ENCODE peak calls at places on chromosome 20, in seven cellular contexts. A is fibroblast of lung, W is left lung, T is tibial nerve, C is GM13976, Y is GM12865, R is mucosa of descending colon. Z is an unnamed sample.

GRCh38 chr20:47188540-47188939 is 168.0 kb downstream of the ZMYND8 start:
- DNase-seq in A (no peak), W (no peak), T (no peak), C (no peak), Y (no peak), R (no peak), Z (no peak)

GRCh38 chr20:2301164-2301622 is 5.4 kb downstream of the TGM3 start:
- DNase-seq in A (peak; percentile 17), W (peak; percentile 85), T (peak; percentile 32), C (peak; percentile 64), Y (peak; percentile 88), R (no peak), Z (no peak)

GRCh38 chr20:22762576-22763256 is 178.3 kb upstream of the FOXA2 start:
- DNase-seq in A (no peak), W (peak; percentile 43), T (no peak), C (no peak), Y (no peak), R (no peak), Z (no peak)

GRCh38 chr20:21705466-21706344 is at the start of gene PAX1:
- DNase-seq in A (no peak), W (no peak), T (no peak), C (no peak), Y (no peak), R (no peak), Z (peak; percentile 57)

GRCh38 chr20:45059022-45059728 is 41.8 kb downstream of the KCNS1 start:
- DNase-seq in A (peak; percentile 65), W (no peak), T (no peak), C (no peak), Y (no peak), R (no peak), Z (no peak)

GRCh38 chr20:51350941-51351631 is 191.4 kb downstream of the NFATC2 start:
- DNase-seq in A (peak; percentile 93), W (no peak), T (no peak), C (no peak), Y (no peak), R (no peak), Z (no peak)

GRCh38 chr20:49906101-49906604 is 9.2 kb downstream of the SPATA2 start:
- DNase-seq in A (no peak), W (no peak), T (no peak), C (no peak), Y (no peak), R (no peak), Z (no peak)

GRCh38 chr20:2206957-2207769 is 88.6 kb upstream of the TGM3 start:
- DNase-seq in A (peak; percentile 54), W (peak; percentile 81), T (peak; percentile 54), C (peak; percentile 88), Y (peak; percentile 75), R (peak; percentile 82), Z (peak; percentile 85)

GRCh38 chr20:62040933-62041332 is 24.7 kb downstream of the TAF4 start:
- DNase-seq in A (no peak), W (no peak), T (no peak), C (no peak), Y (no peak), R (no peak), Z (no peak)

DNA sequence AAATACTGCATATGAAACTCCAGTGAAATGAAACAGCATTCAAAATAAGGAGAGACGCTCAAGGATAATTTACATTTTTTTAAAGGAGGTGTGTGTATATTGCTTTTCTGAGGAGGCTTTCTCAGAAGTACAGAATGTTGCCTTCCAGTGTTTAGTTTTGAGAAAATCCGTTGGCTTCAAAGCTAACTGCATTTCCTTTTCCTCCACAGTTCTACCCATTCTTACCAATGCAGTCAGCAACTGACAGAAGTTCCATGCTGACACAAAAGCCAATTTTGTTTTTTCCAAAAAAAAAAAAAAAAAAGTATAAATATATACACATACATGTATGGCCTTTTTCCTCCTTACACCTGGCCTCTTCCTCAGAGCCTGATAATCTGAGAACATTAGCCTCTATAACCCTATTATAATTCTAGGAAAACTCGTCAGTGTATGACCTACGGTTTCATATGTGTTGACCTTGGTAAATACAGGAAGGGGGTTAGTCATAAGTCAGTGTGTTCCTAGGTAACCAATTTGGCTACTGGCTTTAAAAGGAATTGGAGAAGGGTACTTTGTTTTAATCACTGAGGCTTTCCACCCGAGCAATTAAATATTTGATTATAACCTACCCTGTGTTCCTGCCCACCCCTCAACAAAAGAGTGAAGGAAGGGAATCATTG is 24.2 kb downstream of the MGME1 start:
- DNase-seq in A (peak; percentile 44), W (no peak), T (no peak), C (no peak), Y (no peak), R (no peak), Z (no peak)
- TF ChIP-seq CTCF in A (no peak), W (no peak), T (no peak), C (no peak), Y (no peak), R (no peak), Z (no peak)

GRCh38 chr20:63580796-63581461 is 6.9 kb upstream of the HELZ2 start:
- DNase-seq in A (peak; percentile 41), W (no peak), T (peak; percentile 36), C (peak; percentile 85), Y (peak; percentile 80), R (no peak), Z (no peak)
- TF ChIP-seq CTCF in A (peak; percentile 23), W (no peak), T (peak; percentile 26), C (peak; percentile 57), Y (peak; percentile 77), R (no peak), Z (peak; percentile 45)

GRCh38 chr20:34712525-34713192 is 8.5 kb downstream of the TP53INP2 start:
- DNase-seq in A (no peak), W (no peak), T (no peak), C (no peak), Y (no peak), R (no peak), Z (no peak)

GRCh38 chr20:34711813-34712430 is 7.8 kb downstream of the TP53INP2 start:
- DNase-seq in A (no peak), W (no peak), T (no peak), C (no peak), Y (no peak), R (no peak), Z (no peak)

GRCh38 chr20:34709836-34710567 is 5.9 kb downstream of the TP53INP2 start:
- DNase-seq in A (peak; percentile 66), W (peak; percentile 76), T (no peak), C (peak; percentile 80), Y (no peak), R (no peak), Z (peak; percentile 79)

GRCh38 chr20:34710568-34710839 is 6.4 kb downstream of the TP53INP2 start:
- DNase-seq in A (no peak), W (no peak), T (no peak), C (no peak), Y (no peak), R (no peak), Z (no peak)

GRCh38 chr20:34710861-34711574 is 6.9 kb downstream of the TP53INP2 start:
- DNase-seq in A (no peak), W (no peak), T (no peak), C (no peak), Y (no peak), R (no peak), Z (no peak)
- TF ChIP-seq CTCF in A (no peak), W (no peak), T (no peak), C (no peak), Y (no peak), R (no peak), Z (no peak)

GRCh38 chr20:31260326-31260932 is 3.0 kb downstream of the DEFB115 start:
- DNase-seq in A (no peak), W (no peak), T (no peak), C (no peak), Y (peak; percentile 35), R (no peak), Z (no peak)
- TF ChIP-seq CTCF in A (no peak), W (peak; percentile 30), T (no peak), C (peak; percentile 34), Y (peak; percentile 62), R (no peak), Z (peak; percentile 64)

GRCh38 chr20:19789446-19789845 is 31.4 kb downstream of the RIN2 start:
- DNase-seq in A (no peak), W (no peak), T (no peak), C (no peak), Y (no peak), R (no peak), Z (no peak)
- TF ChIP-seq CTCF in A (no peak), W (no peak), T (no peak), C (no peak), Y (no peak), R (no peak), Z (no peak)

GRCh38 chr20:57509665-57510237 is 15.2 kb downstream of the CTCFL start:
- DNase-seq in A (no peak), W (no peak), T (no peak), C (peak; percentile 60), Y (peak; percentile 28), R (no peak), Z (no peak)
- TF ChIP-seq CTCF in A (peak; percentile 32), W (peak; percentile 11), T (no peak), C (peak; percentile 24), Y (peak; percentile 26), R (peak; percentile 28), Z (peak; percentile 59)

DNA sequence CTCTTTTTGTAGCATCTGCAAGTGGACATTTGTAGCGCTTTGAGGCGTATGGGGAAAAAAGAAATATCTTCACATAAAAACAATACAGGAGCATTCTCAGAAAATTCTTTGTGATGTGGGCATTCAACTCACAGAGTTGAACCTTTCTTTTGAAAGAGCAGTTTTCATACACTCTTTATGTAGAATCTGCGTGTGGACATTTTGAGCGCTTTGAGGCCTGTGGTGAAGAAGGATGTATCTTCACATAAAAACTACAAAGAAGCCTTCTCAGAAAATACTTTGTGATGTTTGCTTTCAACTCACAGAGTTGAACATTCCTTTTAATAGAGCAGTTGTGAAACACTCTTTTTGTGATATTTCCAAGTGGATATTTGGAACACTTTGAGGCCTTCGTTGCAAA is 598.4 kb upstream of the ZNF337 start:
- DNase-seq in A (no peak), W (no peak), T (no peak), C (no peak), Y (no peak), R (no peak), Z (no peak)
- TF ChIP-seq CTCF in A (no peak), W (no peak), T (no peak), C (no peak), Y (no peak), R (no peak), Z (no peak)

DNA sequence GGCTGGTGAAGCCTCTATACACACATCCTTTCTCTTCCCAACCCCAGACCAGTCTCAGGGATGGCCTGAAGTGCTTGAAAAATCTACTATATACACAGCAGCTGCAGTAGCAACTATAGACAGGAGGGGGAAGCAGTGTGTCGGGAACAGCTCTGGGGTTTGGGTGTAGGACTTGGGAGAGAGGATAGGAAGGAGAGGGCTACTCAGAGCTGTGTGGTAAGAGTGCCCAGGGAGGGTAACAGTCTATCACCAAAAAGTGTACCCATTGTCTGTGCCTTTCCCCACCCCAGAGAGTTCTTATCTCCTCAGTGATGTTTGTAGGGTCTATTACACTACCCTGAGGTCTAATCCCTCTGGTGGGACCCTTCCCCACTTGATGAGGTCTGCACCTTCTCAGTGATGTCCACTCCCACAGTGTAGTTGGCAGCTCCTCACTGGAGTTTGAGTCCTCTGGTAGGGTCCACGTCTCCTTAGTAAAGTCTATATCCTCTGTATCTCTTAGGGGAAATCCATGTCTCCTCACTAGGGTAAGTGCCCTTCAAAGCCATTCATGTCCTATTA is 1.5 kb upstream of the GGT7 start:
- DNase-seq in A (peak; percentile 75), W (peak; percentile 73), T (peak; percentile 96), C (peak; percentile 65), Y (peak; percentile 76), R (no peak), Z (no peak)
- TF ChIP-seq CTCF in A (peak; percentile 95), W (peak; percentile 81), T (peak; percentile 71), C (peak; percentile 78), Y (peak; percentile 81), R (peak; percentile 74), Z (peak; percentile 90)

GRCh38 chr20:38043512-38044300 is 10.2 kb downstream of the RPRD1B start:
- DNase-seq in A (peak; percentile 91), W (no peak), T (no peak), C (no peak), Y (no peak), R (no peak), Z (no peak)
- TF ChIP-seq CTCF in A (no peak), W (no peak), T (no peak), C (no peak), Y (no peak), R (no peak), Z (no peak)

Z was measured in type B pancreatic cell.